ENCODE peak calls at places on chromosomes 1 and 21, in four cellular contexts. L is sigmoid colon, W is GM12865, C is heart left ventricle. P is an unnamed sample.

GRCh38 chr1:59730759-59731478 is 83.8 kb upstream of the HOOK1 start:
- DNase-seq in L (peak; percentile 93), W (no peak), C (peak; percentile 58), P (no peak)

GRCh38 chr1:54407957-54408700 is 1.9 kb upstream of the SSBP3 start:
- DNase-seq in L (no peak), W (peak; percentile 66), C (no peak), P (no peak)

GRCh38 chr1:226608699-226609505 is 60.3 kb downstream of the STUM start:
- DNase-seq in L (peak; percentile 78), W (peak; percentile 81), C (peak; percentile 51), P (peak; percentile 82)

GRCh38 chr21:43020771-43021170 is 46.4 kb downstream of the PKNOX1 start:
- DNase-seq in L (no peak), W (no peak), C (no peak), P (no peak)

GRCh38 chr1:30795026-30795425 is 37.5 kb upstream of the LAPTM5 start:
- DNase-seq in L (no peak), W (no peak), C (no peak), P (no peak)

GRCh38 chr1:44546403-44547053 is 127.8 kb downstream of the TMEM53 start:
- DNase-seq in L (no peak), W (peak; percentile 3), C (no peak), P (no peak)

GRCh38 chr1:216528816-216529215 is 105.6 kb upstream of the USH2A start:
- DNase-seq in L (no peak), W (peak; percentile 73), C (no peak), P (no peak)

GRCh38 chr1:85550784-85551516 is 29.6 kb upstream of the CCN1 start:
- DNase-seq in L (no peak), W (no peak), C (no peak), P (no peak)

GRCh38 chr1:50371749-50372148 is 51.5 kb downstream of the DMRTA2 start:
- DNase-seq in L (no peak), W (no peak), C (no peak), P (no peak)

GRCh38 chr1:234531181-234532132 is 52.5 kb upstream of the TARBP1 start:
- DNase-seq in L (peak; percentile 92), W (no peak), C (peak; percentile 77), P (no peak)

GRCh38 chr1:5478156-5478695 is 514.0 kb downstream of the NPHP4 start:
- DNase-seq in L (no peak), W (no peak), C (no peak), P (no peak)

GRCh38 chr1:37233606-37234005 is 199.3 kb upstream of the GRIK3 start:
- DNase-seq in L (no peak), W (no peak), C (no peak), P (no peak)

GRCh38 chr1:240965581-240966091 is 353.7 kb upstream of the GREM2 start:
- DNase-seq in L (no peak), W (no peak), C (no peak), P (no peak)

GRCh38 chr1:33434363-33434750 is 3.5 kb upstream of the PHC2 start:
- DNase-seq in L (no peak), W (no peak), C (no peak), P (no peak)

GRCh38 chr1:165827199-165828102 is at the start of gene UCK2:
- DNase-seq in L (peak; percentile 87), W (peak; percentile 89), C (peak; percentile 82), P (peak; percentile 82)

DNA sequence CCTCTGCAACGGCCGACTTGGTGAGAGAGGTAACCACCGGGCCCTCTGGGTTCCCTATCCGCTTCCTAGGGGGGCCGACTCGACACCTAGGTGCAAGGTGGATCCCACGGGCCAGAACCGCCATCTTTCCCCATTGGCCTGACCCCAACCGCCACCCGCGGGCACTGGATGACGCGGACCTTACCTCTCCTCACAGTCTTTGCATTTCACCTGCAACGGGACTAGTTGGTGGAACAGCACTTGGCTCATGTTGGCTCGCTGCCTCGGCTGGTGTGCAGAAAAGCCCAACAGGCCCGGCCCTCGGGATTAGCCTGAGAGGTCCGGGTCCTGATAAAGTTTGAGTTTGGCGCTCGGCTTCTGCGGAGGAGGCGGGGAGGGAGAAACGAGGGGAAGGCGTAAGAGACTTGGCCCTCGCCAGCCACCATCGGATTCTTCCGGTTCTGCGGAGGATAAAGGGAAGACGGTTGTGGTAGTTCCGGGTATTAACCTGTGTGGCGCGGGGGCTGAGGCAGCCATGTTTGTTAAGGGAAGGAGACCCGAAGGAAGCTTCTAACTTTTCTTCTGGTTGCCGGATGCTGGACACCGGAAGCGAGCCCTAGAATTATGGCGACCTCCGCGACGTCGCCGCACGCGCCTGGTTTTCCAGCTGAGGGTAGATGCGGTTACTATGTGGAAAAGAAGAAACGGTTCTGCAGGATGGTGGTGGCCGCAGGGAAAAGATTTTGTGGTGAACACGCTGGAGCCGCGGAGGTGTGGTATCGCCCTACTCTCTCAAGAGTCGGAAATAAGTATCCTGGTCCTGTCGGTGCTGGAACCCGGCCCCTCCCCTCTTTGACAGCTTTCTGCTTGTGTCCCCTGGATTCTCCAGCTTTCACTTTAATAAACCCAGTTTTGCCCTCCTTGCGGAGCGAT is at the start of the genes SASS6 and TRMT13:
- DNase-seq in L (peak; percentile 98), W (peak; percentile 98), C (peak; percentile 98), P (peak; percentile 86)
- TF ChIP-seq CTCF in L (no peak), W (no peak), C (peak; percentile 9), P (no peak)

GRCh38 chr1:207181838-207182237 is 77.8 kb downstream of the C4BPA start:
- DNase-seq in L (no peak), W (no peak), C (no peak), P (no peak)
- TF ChIP-seq CTCF in L (no peak), W (no peak), C (peak; percentile 6), P (no peak)

GRCh38 chr1:11735854-11736745 is at the start of gene AGTRAP:
- DNase-seq in L (peak; percentile 99), W (peak; percentile 95), C (peak; percentile 98), P (peak; percentile 94)
- TF ChIP-seq CTCF in L (no peak), W (no peak), C (no peak), P (no peak)

GRCh38 chr1:204299828-204300365 is 59.8 kb downstream of the PLEKHA6 start:
- DNase-seq in L (peak; percentile 30), W (no peak), C (no peak), P (no peak)
- TF ChIP-seq CTCF in L (no peak), W (no peak), C (no peak), P (no peak)

DNA sequence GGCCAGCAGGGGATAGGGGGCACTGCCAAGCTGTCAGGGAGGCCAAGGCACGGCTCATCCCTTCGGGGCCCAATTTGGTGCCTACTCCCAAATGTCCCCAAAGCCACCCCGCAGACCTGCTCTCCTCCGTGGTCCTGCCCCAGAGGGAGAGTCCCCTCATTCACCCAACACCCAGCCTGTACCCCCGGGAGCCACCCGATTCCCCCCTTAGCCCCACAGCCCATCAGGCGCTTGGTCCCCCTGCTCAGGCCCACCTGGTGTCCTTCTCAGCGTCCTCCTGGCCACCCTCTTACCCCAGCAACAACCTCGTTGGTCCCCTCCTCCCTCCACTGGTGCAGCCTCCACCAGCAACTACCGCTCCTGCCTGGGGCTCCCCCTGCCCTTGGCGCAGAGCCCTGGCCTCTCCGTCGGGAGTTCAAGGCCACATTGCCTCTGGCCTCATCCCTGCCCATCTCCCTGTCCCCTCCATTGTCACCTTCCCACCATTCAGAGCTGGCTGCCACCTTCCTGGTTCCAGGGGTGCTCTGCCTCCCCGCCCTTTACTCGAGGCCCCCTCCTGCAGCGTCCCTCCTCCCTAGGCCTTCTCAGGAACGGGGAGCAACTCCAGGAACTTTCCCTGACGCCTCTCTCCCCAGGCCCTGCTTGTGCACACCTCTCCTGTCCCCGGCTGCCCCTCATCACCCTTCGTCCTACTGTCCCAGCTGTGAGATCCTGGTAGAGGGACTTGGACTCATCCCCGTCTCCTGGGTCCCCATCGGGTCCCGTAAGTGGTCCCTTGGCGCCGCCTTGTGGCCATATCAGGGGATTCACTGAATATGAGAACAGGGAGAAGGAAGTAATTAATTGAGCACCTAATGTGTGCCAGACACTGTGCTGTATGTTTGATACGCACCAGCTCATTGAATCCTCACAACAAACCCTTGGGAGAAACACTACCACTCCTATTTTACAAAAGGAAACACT is 73.9 kb downstream of the RAP1GAP start:
- DNase-seq in L (no peak), W (peak; percentile 53), C (peak; percentile 61), P (no peak)
- TF ChIP-seq CTCF in L (no peak), W (peak; percentile 62), C (peak; percentile 64), P (peak; percentile 53)

DNA sequence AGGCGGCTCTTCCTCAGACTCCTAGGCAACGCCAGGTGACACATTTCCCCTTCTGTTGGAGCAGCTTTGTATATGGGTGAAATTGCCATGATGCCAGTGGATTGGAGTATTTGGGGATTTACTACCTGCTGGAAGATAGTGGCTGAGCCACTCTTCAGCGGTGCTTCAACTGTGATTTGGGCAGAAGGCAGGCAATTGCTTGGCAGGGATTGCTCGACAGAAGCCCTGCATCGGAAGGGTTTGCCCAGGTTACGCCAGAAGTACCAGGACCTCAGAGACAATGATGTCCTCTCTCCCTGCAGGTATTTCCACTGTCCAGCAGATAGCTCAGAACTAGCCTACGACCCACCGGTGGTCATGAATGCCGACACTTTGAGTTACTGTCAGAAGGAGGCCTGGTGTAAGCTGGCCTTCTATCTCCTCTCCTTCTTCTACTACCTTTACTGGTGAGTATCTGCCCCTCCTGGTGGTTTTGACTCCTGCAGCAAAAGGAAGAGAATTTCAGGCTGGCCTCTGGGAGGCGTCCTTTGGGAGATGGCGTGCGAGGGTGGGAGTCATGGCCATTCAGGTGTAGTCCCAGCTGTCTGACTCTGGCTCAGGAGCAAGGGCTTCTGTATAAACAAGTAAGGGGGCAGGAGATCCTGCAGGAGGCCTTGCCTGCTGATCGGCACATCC is 118.3 kb downstream of the CNIH3 start:
- DNase-seq in L (no peak), W (no peak), C (no peak), P (no peak)
- TF ChIP-seq CTCF in L (no peak), W (no peak), C (no peak), P (no peak)

GRCh38 chr1:204448321-204448964 is 36.8 kb upstream of the PPP1R15B start:
- DNase-seq in L (no peak), W (peak; percentile 41), C (no peak), P (no peak)

GRCh38 chr1:204445860-204446412 is 34.3 kb upstream of the PPP1R15B start:
- DNase-seq in L (no peak), W (peak; percentile 66), C (no peak), P (no peak)

GRCh38 chr1:204447220-204447619 is 35.6 kb upstream of the PPP1R15B start:
- DNase-seq in L (no peak), W (no peak), C (no peak), P (no peak)

GRCh38 chr1:204447736-204448135 is 36.1 kb upstream of the PPP1R15B start:
- DNase-seq in L (no peak), W (no peak), C (no peak), P (no peak)

DNA sequence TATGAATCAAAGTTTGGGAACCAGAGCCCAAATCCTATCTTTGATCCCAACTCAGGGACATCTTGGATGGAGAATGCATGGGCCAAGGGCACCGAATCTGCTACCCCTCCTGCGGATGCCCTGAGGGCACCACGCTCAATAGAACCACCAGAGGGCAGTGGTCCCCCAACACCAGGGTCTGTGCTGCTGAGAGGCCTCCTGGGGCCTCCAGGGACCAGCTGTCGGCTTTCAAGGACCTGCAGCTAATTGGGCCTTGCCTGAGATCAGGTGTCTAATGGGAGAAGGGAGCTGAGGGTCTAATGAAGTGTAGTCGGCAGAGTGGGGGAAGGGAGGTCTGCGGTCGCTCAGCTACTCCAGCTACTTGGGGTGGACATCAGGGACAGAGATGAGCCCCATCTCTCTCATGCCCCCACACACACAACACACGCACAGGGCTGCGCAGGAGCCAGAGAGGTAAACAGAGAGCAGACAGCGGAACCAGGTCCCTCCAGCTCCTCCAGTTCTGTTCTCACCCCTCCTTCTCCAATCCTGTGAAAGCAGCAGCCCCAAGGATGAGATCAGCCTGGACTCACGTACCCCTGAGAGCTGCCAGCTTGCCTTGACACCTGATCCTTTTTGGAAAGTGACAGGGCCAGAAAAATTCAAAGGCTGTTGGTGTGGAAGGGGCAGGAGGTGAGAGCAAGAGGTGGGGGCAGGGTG is 34.9 kb upstream of the PPP1R15B start:
- DNase-seq in L (peak; percentile 88), W (peak; percentile 85), C (peak; percentile 71), P (peak; percentile 74)
- TF ChIP-seq CTCF in L (peak; percentile 76), W (peak; percentile 83), C (peak; percentile 77), P (no peak)